ENCODE peak calls at places on chromosomes 13 and 19, in nine cellular contexts. Z is HFF-Myc; S is IMR-90; R is gastrocnemius medialis; Q is lower leg skin; D is CD4-positive, alpha-beta T cell; Y is adrenal gland; T is activated B cell treated with CpG ODN at 0.5 μM for 24 hours; P is left lung. G is an unnamed sample.

GRCh38 chr19:12937243-12938053 is 961 bp upstream of the CALR start:
- DNase-seq in Z (no peak), S (no peak), R (no peak), Q (peak), D (no peak), Y (no peak), T (no peak), P (no peak), G (no peak)

GRCh38 chr13:79674765-79675515 is 194.0 kb downstream of the NDFIP2 start:
- DNase-seq in Z (no peak), S (no peak), R (no peak), Q (no peak), D (no peak), Y (no peak), T (no peak), P (no peak), G (no peak)

GRCh38 chr13:45879666-45880065 is 28.1 kb upstream of the SIAH3 start:
- DNase-seq in Z (no peak), S (no peak), R (peak), Q (no peak), D (no peak), Y (no peak), T (no peak), P (no peak), G (peak)

GRCh38 chr19:7348587-7349230 is at the start of gene ARHGEF18:
- DNase-seq in Z (no peak), S (no peak), R (no peak), Q (no peak), D (peak), Y (no peak), T (peak), P (peak), G (no peak)

GRCh38 chr19:14072535-14073231 is at the start of gene MISP3:
- DNase-seq in Z (no peak), S (no peak), R (no peak), Q (no peak), D (no peak), Y (peak), T (peak), P (peak), G (peak)

GRCh38 chr13:26968431-26969335 is 202.9 kb downstream of the USP12 start:
- DNase-seq in Z (no peak), S (peak), R (no peak), Q (no peak), D (no peak), Y (no peak), T (no peak), P (no peak), G (no peak)

GRCh38 chr13:49314344-49314882 is 66.7 kb downstream of the CDADC1 start:
- DNase-seq in Z (no peak), S (peak), R (no peak), Q (no peak), D (no peak), Y (no peak), T (no peak), P (no peak), G (no peak)

GRCh38 chr13:83547043-83547442 is 335.2 kb downstream of the SLITRK1 start:
- DNase-seq in Z (no peak), S (no peak), R (no peak), Q (no peak), D (no peak), Y (no peak), T (no peak), P (no peak), G (no peak)

GRCh38 chr13:113801289-113801961 is 42.4 kb downstream of the TMEM255B start:
- DNase-seq in Z (no peak), S (no peak), R (no peak), Q (no peak), D (no peak), Y (no peak), T (no peak), P (peak), G (no peak)

GRCh38 chr13:107554355-107554905 is 660.9 kb downstream of the LIG4 start:
- DNase-seq in Z (no peak), S (peak), R (no peak), Q (no peak), D (no peak), Y (no peak), T (no peak), P (no peak), G (no peak)

GRCh38 chr19:51030631-51031030 is 4.2 kb downstream of the KLK12 start:
- DNase-seq in Z (no peak), S (no peak), R (no peak), Q (no peak), D (no peak), Y (no peak), T (no peak), P (no peak), G (no peak)

GRCh38 chr13:109211616-109212015 is 574.8 kb downstream of the IRS2 start:
- DNase-seq in Z (no peak), S (no peak), R (no peak), Q (no peak), D (no peak), Y (no peak), T (no peak), P (no peak), G (peak)

GRCh38 chr19:31280266-31281006 is 68.8 kb downstream of the TSHZ3 start:
- DNase-seq in Z (no peak), S (no peak), R (no peak), Q (no peak), D (no peak), Y (no peak), T (no peak), P (peak), G (no peak)

GRCh38 chr13:60753641-60754040 is 356.6 kb downstream of the TDRD3 start:
- DNase-seq in Z (no peak), S (no peak), R (no peak), Q (no peak), D (no peak), Y (no peak), T (no peak), P (no peak), G (no peak)

GRCh38 chr19:554817-555216 is 11.0 kb downstream of the GZMM start:
- DNase-seq in Z (no peak), S (no peak), R (no peak), Q (no peak), D (no peak), Y (no peak), T (no peak), P (peak), G (no peak)

GRCh38 chr19:860481-861098 is 1.1 kb downstream of the CFD start:
- DNase-seq in Z (no peak), S (peak), R (no peak), Q (peak), D (peak), Y (no peak), T (peak), P (peak), G (peak)

GRCh38 chr13:20993661-20994440 is 67.5 kb downstream of the LATS2 start:
- DNase-seq in Z (peak), S (peak), R (peak), Q (peak), D (no peak), Y (no peak), T (no peak), P (no peak), G (peak)

GRCh38 chr19:55172741-55173140 is 6.3 kb upstream of the DNAAF3 start:
- DNase-seq in Z (no peak), S (peak), R (no peak), Q (no peak), D (no peak), Y (no peak), T (no peak), P (no peak), G (no peak)

GRCh38 chr13:37313383-37313782 is 207.9 kb upstream of the CSNK1A1L start:
- DNase-seq in Z (peak), S (peak), R (no peak), Q (peak), D (no peak), Y (no peak), T (no peak), P (no peak), G (peak)

GRCh38 chr13:36685912-36686311 is 12.1 kb downstream of the SERTM1 start:
- DNase-seq in Z (no peak), S (peak), R (no peak), Q (peak), D (no peak), Y (no peak), T (no peak), P (no peak), G (peak)

GRCh38 chr19:788821-789472 is 8.3 kb upstream of the PTBP1 start:
- DNase-seq in Z (no peak), S (no peak), R (no peak), Q (no peak), D (no peak), Y (no peak), T (no peak), P (no peak), G (no peak)

GRCh38 chr19:35254341-35255297 is 5.8 kb downstream of the LSR start:
- DNase-seq in Z (no peak), S (no peak), R (no peak), Q (peak), D (no peak), Y (no peak), T (no peak), P (peak), G (no peak)

GRCh38 chr19:29779921-29780320 is 31.9 kb upstream of the CCNE1 start:
- DNase-seq in Z (no peak), S (no peak), R (no peak), Q (no peak), D (no peak), Y (no peak), T (no peak), P (no peak), G (no peak)

GRCh38 chr13:32587014-32587773 is 942 bp downstream of the PDS5B start:
- DNase-seq in Z (no peak), S (peak), R (peak), Q (peak), D (peak), Y (peak), T (peak), P (peak), G (peak)

GRCh38 chr19:430701-431100 is 21.8 kb upstream of the C2CD4C start:
- DNase-seq in Z (no peak), S (no peak), R (no peak), Q (no peak), D (no peak), Y (no peak), T (no peak), P (peak), G (no peak)

GRCh38 chr13:50365683-50366391 is 350.6 kb downstream of the KCNRG start:
- DNase-seq in Z (no peak), S (no peak), R (no peak), Q (no peak), D (peak), Y (no peak), T (no peak), P (no peak), G (peak)

GRCh38 chr13:113187263-113187669 is 21.2 kb downstream of the PCID2 start:
- DNase-seq in Z (peak), S (peak), R (peak), Q (peak), D (no peak), Y (peak), T (no peak), P (peak), G (peak)

GRCh38 chr13:35984776-35985453 is 146.3 kb downstream of the DCLK1 start:
- DNase-seq in Z (no peak), S (no peak), R (no peak), Q (no peak), D (no peak), Y (peak), T (no peak), P (no peak), G (no peak)

GRCh38 chr13:107847406-107847805 is 367.9 kb downstream of the LIG4 start:
- DNase-seq in Z (no peak), S (peak), R (no peak), Q (no peak), D (no peak), Y (no peak), T (no peak), P (no peak), G (no peak)

GRCh38 chr19:33247441-33247819 is 21.8 kb upstream of the SLC7A10 start:
- DNase-seq in Z (no peak), S (no peak), R (no peak), Q (no peak), D (no peak), Y (no peak), T (no peak), P (no peak), G (no peak)

GRCh38 chr13:71866173-71867091 is 572 bp downstream of the DACH1 start:
- DNase-seq in Z (no peak), S (no peak), R (no peak), Q (no peak), D (no peak), Y (peak), T (no peak), P (peak), G (no peak)

GRCh38 chr13:107834268-107834667 is 381.1 kb downstream of the LIG4 start:
- DNase-seq in Z (no peak), S (peak), R (no peak), Q (no peak), D (no peak), Y (no peak), T (no peak), P (no peak), G (no peak)

GRCh38 chr19:7562646-7563393 is 27.3 kb downstream of the PNPLA6 start:
- DNase-seq in Z (no peak), S (no peak), R (no peak), Q (no peak), D (no peak), Y (no peak), T (no peak), P (no peak), G (peak)

GRCh38 chr13:61162636-61163035 is 253.0 kb downstream of the PCDH20 start:
- DNase-seq in Z (no peak), S (no peak), R (no peak), Q (no peak), D (no peak), Y (no peak), T (no peak), P (no peak), G (no peak)

GRCh38 chr13:67726979-67727378 is 496.8 kb upstream of the PCDH9 start:
- DNase-seq in Z (no peak), S (no peak), R (no peak), Q (no peak), D (no peak), Y (no peak), T (no peak), P (no peak), G (peak)

GRCh38 chr13:99323488-99323887 is 16.3 kb upstream of the GPR183 start:
- DNase-seq in Z (no peak), S (peak), R (no peak), Q (no peak), D (no peak), Y (no peak), T (no peak), P (no peak), G (peak)

DNA sequence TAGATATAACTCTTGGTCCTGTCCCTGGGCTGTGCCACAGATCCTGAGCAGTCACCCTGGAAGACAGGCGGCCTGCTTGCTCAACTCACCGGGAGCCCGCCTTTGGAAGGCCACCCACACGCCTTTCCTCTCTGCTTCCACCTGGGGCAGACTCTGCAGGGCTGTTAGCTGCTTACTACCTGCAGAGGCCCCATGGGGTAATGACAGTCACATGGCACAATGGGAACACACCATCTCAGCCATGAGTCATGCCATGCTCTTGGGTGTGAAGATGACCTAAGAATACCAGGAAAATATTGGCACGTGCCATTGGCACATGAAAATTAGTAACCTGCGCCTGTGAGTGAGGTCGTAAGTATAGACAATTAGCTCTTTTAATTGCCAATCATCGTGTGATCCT is 108.6 kb downstream of the COL4A2 start:
- DNase-seq in Z (no peak), S (peak), R (peak), Q (no peak), D (no peak), Y (no peak), T (no peak), P (no peak), G (peak)
- TF ChIP-seq CTCF in Z (no peak), S (no peak), R (no peak), Q (no peak), D (no peak), Y (no peak), T (no peak), P (no peak), G (no peak)

DNA sequence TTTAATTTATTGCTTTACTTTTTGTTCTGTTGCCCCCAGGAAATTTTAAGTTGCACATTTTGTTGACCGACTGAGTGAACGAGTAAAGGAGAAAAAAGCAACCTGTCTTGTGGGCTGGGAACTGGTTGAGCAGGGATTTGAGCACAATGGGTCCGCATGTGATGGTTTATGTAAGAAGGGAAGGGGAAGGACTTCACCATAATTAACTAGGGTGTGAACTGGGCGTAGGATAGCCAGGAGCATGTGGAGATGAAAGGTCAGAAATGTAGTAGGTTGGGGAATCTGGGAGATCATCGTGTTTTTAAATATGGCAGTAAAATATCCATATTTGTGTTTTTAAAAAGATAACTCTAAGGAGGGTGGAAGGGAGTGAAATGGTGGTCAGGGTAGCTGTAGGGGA is 99.9 kb downstream of the GPC5 start:
- DNase-seq in Z (no peak), S (no peak), R (no peak), Q (no peak), D (no peak), Y (no peak), T (no peak), P (no peak), G (no peak)
- TF ChIP-seq CTCF in Z (no peak), S (no peak), R (no peak), Q (no peak), D (no peak), Y (no peak), T (no peak), P (no peak), G (no peak)

DNA sequence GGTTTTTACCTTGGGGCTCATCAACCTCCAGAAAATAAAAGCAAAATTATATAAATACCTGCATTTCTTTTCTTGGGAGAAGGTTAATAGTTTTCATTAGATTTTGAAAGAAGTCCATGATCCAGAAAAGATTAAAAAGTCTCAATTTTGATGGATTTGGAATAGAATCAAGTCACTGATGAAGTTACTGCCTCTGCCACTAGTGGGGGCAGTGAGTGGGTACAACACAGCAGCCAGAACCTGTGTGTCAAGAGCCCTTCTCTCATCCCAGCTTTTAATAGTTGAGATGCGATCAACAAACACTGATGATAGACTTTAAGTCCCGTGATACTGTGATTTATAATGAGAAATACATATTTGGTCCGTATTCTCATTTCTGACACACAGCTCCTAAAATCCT is 686.7 kb downstream of the DIAPH3 start:
- DNase-seq in Z (no peak), S (no peak), R (no peak), Q (no peak), D (no peak), Y (no peak), T (no peak), P (no peak), G (peak)
- TF ChIP-seq CTCF in Z (peak), S (peak), R (no peak), Q (no peak), D (no peak), Y (no peak), T (no peak), P (no peak), G (peak)

GRCh38 chr13:87259479-87260083 is 411.6 kb upstream of the SLITRK5 start:
- DNase-seq in Z (no peak), S (no peak), R (no peak), Q (no peak), D (no peak), Y (no peak), T (no peak), P (peak), G (peak)
- TF ChIP-seq CTCF in Z (no peak), S (peak), R (no peak), Q (no peak), D (no peak), Y (no peak), T (no peak), P (no peak), G (peak)

GRCh38 chr19:23305555-23305954 is 55.4 kb upstream of the ZNF724 start:
- DNase-seq in Z (no peak), S (no peak), R (no peak), Q (no peak), D (no peak), Y (no peak), T (no peak), P (no peak), G (no peak)
- TF ChIP-seq CTCF in Z (no peak), S (no peak), R (no peak), Q (no peak), D (peak), Y (no peak), T (no peak), P (no peak), G (no peak)

GRCh38 chr19:46614114-46614701 is 10.7 kb downstream of the PTGIR start:
- DNase-seq in Z (peak), S (peak), R (peak), Q (peak), D (peak), Y (peak), T (peak), P (peak), G (peak)

GRCh38 chr19:46618670-46619231 is 6.1 kb downstream of the PTGIR start:
- DNase-seq in Z (no peak), S (peak), R (no peak), Q (no peak), D (no peak), Y (no peak), T (no peak), P (no peak), G (no peak)

GRCh38 chr19:46615966-46616365 is 8.9 kb downstream of the PTGIR start:
- DNase-seq in Z (no peak), S (no peak), R (no peak), Q (no peak), D (no peak), Y (no peak), T (no peak), P (no peak), G (no peak)

GRCh38 chr19:46617566-46618079 is 7.3 kb downstream of the PTGIR start:
- DNase-seq in Z (no peak), S (no peak), R (no peak), Q (no peak), D (no peak), Y (no peak), T (no peak), P (no peak), G (no peak)

DNA sequence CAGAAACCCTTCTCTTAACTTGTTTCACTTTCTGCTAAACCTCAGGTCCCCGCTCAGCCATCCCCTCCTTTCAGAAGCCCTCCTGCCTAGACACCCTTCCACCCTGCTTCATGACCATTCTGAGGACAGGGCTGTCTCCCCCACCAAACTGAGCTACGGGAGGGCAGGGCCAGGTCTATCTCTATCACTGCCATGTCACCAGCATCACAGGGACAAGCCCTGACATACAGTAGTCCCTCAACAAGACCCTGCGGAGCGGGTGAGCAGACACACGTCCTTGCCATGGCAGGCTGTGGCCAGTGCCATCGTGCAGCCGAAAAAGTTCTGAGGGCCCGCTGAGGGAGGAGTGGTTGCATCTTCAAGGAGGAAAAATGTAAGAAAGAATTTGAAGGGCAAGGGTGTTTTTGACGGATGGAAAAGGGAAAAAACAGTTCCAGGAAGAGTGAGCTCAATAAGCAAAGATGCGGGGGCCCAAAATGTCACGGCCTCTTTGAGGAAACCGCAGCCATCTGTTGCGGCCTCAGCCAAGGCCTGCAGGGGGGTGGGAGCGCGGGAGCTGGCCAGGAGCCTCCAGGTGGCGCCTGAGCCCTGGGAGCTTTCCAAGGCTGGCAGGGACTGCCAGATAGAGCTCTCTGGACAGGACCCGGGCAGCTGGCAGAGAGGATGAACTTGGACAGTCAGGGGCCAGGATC is 8.1 kb downstream of the PTGIR start:
- DNase-seq in Z (peak), S (peak), R (no peak), Q (no peak), D (no peak), Y (peak), T (no peak), P (peak), G (peak)
- TF ChIP-seq CTCF in Z (peak), S (peak), R (no peak), Q (no peak), D (peak), Y (no peak), T (no peak), P (no peak), G (peak)

GRCh38 chr19:49469828-49470614 is 4.0 kb upstream of the FLT3LG start:
- DNase-seq in Z (no peak), S (peak), R (no peak), Q (no peak), D (peak), Y (no peak), T (peak), P (no peak), G (no peak)
- TF ChIP-seq CTCF in Z (peak), S (no peak), R (no peak), Q (no peak), D (peak), Y (no peak), T (no peak), P (peak), G (peak)